ENCODE peak calls at places on chromosomes 1 and 21, in five cellular contexts. F is BJ, I is HFF-Myc, D is IMR-90, K is GM03348. H is an unnamed sample.

GRCh38 chr1:202090994-202091393 is 31.7 kb upstream of the GPR37L1 start:
- DNase-seq in F (no peak), I (no peak), D (no peak), K (no peak), H (no peak)

GRCh38 chr1:88088481-88088880 is 595.6 kb upstream of the PKN2 start:
- DNase-seq in F (no peak), I (no peak), D (no peak), K (no peak), H (no peak)

GRCh38 chr1:43705982-43706597 is 1.2 kb upstream of the ST3GAL3 start:
- DNase-seq in F (no peak), I (no peak), D (no peak), K (no peak), H (peak)

GRCh38 chr1:97378596-97378995 is 542.2 kb downstream of the DPYD start:
- DNase-seq in F (no peak), I (no peak), D (peak), K (no peak), H (peak)

GRCh38 chr1:208267896-208268295 is 23.7 kb upstream of the PLXNA2 start:
- DNase-seq in F (no peak), I (no peak), D (no peak), K (no peak), H (no peak)

GRCh38 chr1:90948301-90948700 is 73.5 kb downstream of the ZNF644 start:
- DNase-seq in F (no peak), I (no peak), D (no peak), K (no peak), H (no peak)

GRCh38 chr1:55640708-55641473 is 425.7 kb upstream of the USP24 start:
- DNase-seq in F (no peak), I (peak), D (no peak), K (peak), H (peak)

GRCh38 chr21:33428669-33429068 is 25.5 kb downstream of the IFNGR2 start:
- DNase-seq in F (no peak), I (no peak), D (no peak), K (peak), H (peak)

GRCh38 chr1:175802407-175803123 is 59.2 kb upstream of the TNR start:
- DNase-seq in F (no peak), I (no peak), D (no peak), K (no peak), H (no peak)

GRCh38 chr1:230359992-230360391 is 66.1 kb downstream of the PGBD5 start:
- DNase-seq in F (peak), I (peak), D (peak), K (no peak), H (peak)

GRCh38 chr1:157409927-157410326 is 142.4 kb downstream of the FCRL5 start:
- DNase-seq in F (no peak), I (no peak), D (no peak), K (no peak), H (no peak)

GRCh38 chr21:22352088-22352487 is 1353.9 kb downstream of the NCAM2 start:
- DNase-seq in F (no peak), I (no peak), D (no peak), K (no peak), H (no peak)

GRCh38 chr1:20154306-20154831 is 15.2 kb downstream of the PLA2G2F start:
- DNase-seq in F (no peak), I (no peak), D (no peak), K (no peak), H (no peak)

GRCh38 chr1:117556976-117557375 is 48.9 kb upstream of the TENT5C start:
- DNase-seq in F (no peak), I (no peak), D (no peak), K (no peak), H (no peak)

GRCh38 chr1:81976539-81976938 is 175.8 kb downstream of the ADGRL2 start:
- DNase-seq in F (no peak), I (no peak), D (no peak), K (no peak), H (no peak)

GRCh38 chr1:171965802-171966201 is 124.5 kb downstream of the DNM3 start:
- DNase-seq in F (no peak), I (no peak), D (peak), K (peak), H (peak)